ENCODE peak calls at places on chromosome 14, in nine cellular contexts. X is activated CD8-positive, alpha-beta memory T cell treated with anti-CD3 and anti-CD28 coated beads for 4 hours; K is EL; I is NCI-H2029 treated with DMSO at 0.1 percent for 48 hours; N is neural crest cell; W is Ammon's horn; F is NCI-H524; P is activated naive CD4-positive, alpha-beta T cell; D is NCI-H510A treated with DMSO at 0.1 percent for 48 hours. Z is an unnamed sample.

GRCh38 chr14:34615507-34615906 is 14.4 kb downstream of the SNX6 start:
- DNase-seq in X (no peak), K (no peak), I (no peak), N (no peak), W (no peak), F (no peak), P (no peak), D (no peak), Z (no peak)

GRCh38 chr14:90517431-90517841 is 120.6 kb downstream of the CALM1 start:
- DNase-seq in X (no peak), K (no peak), I (no peak), N (no peak), W (peak; percentile 33), F (no peak), P (no peak), D (peak; percentile 73), Z (no peak)

GRCh38 chr14:49497725-49498348 is 88.3 kb downstream of the RPS29 start:
- DNase-seq in X (no peak), K (peak; percentile 62), I (peak; percentile 84), N (no peak), W (peak; percentile 75), F (peak; percentile 65), P (no peak), D (peak; percentile 89), Z (peak; percentile 67)

GRCh38 chr14:77037886-77038511 is 9.5 kb upstream of the IRF2BPL start:
- DNase-seq in X (peak; percentile 53), K (peak; percentile 65), I (no peak), N (no peak), W (no peak), F (no peak), P (no peak), D (peak; percentile 60), Z (no peak)

GRCh38 chr14:30299915-30300314 is 259.0 kb upstream of the G2E3 start:
- DNase-seq in X (no peak), K (no peak), I (no peak), N (no peak), W (no peak), F (no peak), P (no peak), D (no peak), Z (no peak)

GRCh38 chr14:55556929-55557623 is 22.9 kb upstream of the KTN1 start:
- DNase-seq in X (no peak), K (peak; percentile 90), I (peak; percentile 98), N (no peak), W (peak; percentile 65), F (no peak), P (no peak), D (peak; percentile 67), Z (peak; percentile 24)

GRCh38 chr14:65981192-65981843 is 504.9 kb upstream of the CCDC196 start:
- DNase-seq in X (no peak), K (no peak), I (no peak), N (no peak), W (no peak), F (no peak), P (no peak), D (no peak), Z (no peak)

GRCh38 chr14:71726639-71727085 is 205.6 kb upstream of the RGS6 start:
- DNase-seq in X (no peak), K (no peak), I (no peak), N (no peak), W (no peak), F (no peak), P (no peak), D (no peak), Z (no peak)

GRCh38 chr14:101557811-101558738 is 3.2 kb upstream of the DIO3 start:
- DNase-seq in X (no peak), K (no peak), I (no peak), N (no peak), W (no peak), F (no peak), P (no peak), D (no peak), Z (no peak)